ENCODE peak calls at places on chromosome 17, in seven cellular contexts. H, P, A, U, M, I and G are unnamed samples.

GRCh38 chr17:21129023-21129681 is 2.4 kb downstream of the DHRS7B start:
- DNase-seq in P (no peak), A (peak), M (no peak), I (no peak), U (no peak), H (peak), G (no peak)

GRCh38 chr17:4043862-4044261 is 79.6 kb upstream of the ATP2A3 start:
- DNase-seq in I (no peak), A (no peak), M (no peak), P (no peak), H (no peak), U (no peak), G (peak)

GRCh38 chr17:63859257-63859656 is 14.2 kb downstream of the CSH2 start:
- DNase-seq in P (no peak), M (no peak), I (no peak), A (no peak), U (no peak), H (no peak), G (no peak)

GRCh38 chr17:71099003-71099710 is 929.8 kb downstream of the KCNJ2 start:
- DNase-seq in M (no peak), H (no peak), I (no peak), U (no peak), P (no peak), A (no peak), G (no peak)

GRCh38 chr17:3993493-3994220 is 29.4 kb upstream of the ATP2A3 start:
- DNase-seq in A (no peak), M (no peak), I (no peak), P (no peak), H (no peak), U (no peak), G (peak)

GRCh38 chr17:65750678-65751077 is 189.2 kb upstream of the AXIN2 start:
- DNase-seq in U (no peak), M (peak), I (no peak), P (peak), H (peak), A (peak), G (peak)

GRCh38 chr17:10130733-10131132 is 67.7 kb downstream of the GAS7 start:
- DNase-seq in H (no peak), P (no peak), A (no peak), M (no peak), U (no peak), I (no peak), G (no peak)

GRCh38 chr17:33438136-33438535 is 145.0 kb upstream of the ASIC2 start:
- DNase-seq in A (no peak), H (no peak), I (no peak), P (no peak), U (no peak), M (no peak), G (no peak)

GRCh38 chr17:10151667-10152496 is 46.5 kb downstream of the GAS7 start:
- DNase-seq in H (no peak), P (no peak), I (no peak), A (no peak), U (no peak), M (no peak), G (no peak)

GRCh38 chr17:2692781-2693135 is 18.8 kb downstream of the CLUH start:
- DNase-seq in M (no peak), I (no peak), U (no peak), P (no peak), A (no peak), H (peak), G (no peak)

GRCh38 chr17:64180089-64180488 is 50.1 kb upstream of the ERN1 start:
- DNase-seq in U (no peak), H (no peak), M (no peak), A (no peak), I (no peak), P (no peak), G (no peak)

GRCh38 chr17:82411396-82412053 is 6.6 kb upstream of the HEXD start:
- DNase-seq in P (no peak), H (no peak), I (no peak), A (no peak), M (no peak), U (no peak), G (no peak)

GRCh38 chr17:979539-980405 is at the start of gene NXN:
- DNase-seq in M (no peak), H (peak), I (peak), A (peak), U (peak), P (no peak), G (no peak)

GRCh38 chr17:78780852-78781338 is 1.2 kb downstream of the CYTH1 start:
- DNase-seq in U (no peak), P (no peak), I (no peak), A (no peak), H (no peak), M (no peak), G (no peak)

GRCh38 chr17:78777886-78778285 is 4.2 kb downstream of the CYTH1 start:
- DNase-seq in I (no peak), A (no peak), U (no peak), H (no peak), M (no peak), P (no peak), G (no peak)

GRCh38 chr17:78781339-78782304 is at the start of gene CYTH1:
- DNase-seq in U (peak), A (no peak), H (peak), I (no peak), M (no peak), P (no peak), G (no peak)

GRCh38 chr17:78780335-78780734 is 1.7 kb downstream of the CYTH1 start:
- DNase-seq in U (no peak), M (no peak), P (no peak), A (no peak), H (no peak), I (no peak), G (no peak)

DNA sequence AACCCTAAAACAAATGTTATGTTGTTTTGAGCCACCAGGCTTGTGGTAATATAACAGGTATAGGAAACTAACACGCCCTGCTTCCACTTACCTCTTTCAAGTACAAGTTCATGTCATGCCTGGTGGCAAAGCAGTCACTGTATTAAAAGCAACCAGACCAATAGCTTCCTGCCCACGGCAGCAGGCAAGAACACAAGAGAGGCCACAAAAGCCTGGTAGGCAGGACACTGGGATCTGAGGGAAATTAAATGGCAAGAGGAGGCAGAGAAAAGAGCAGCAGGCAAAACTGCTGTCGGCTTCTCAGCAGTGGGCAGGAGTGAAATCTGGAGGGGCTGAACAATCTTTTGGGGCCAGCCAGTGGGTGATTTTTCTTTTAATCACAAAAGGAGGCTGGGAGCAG is 2.2 kb downstream of the CYTH1 start:
- DNase-seq in M (no peak), U (no peak), I (no peak), P (no peak), H (no peak), A (no peak), G (no peak)
- TF ChIP-seq SIN3A in M (no peak), U (no peak), I (no peak), P (no peak), H (no peak), A (no peak), G (no peak)

DNA sequence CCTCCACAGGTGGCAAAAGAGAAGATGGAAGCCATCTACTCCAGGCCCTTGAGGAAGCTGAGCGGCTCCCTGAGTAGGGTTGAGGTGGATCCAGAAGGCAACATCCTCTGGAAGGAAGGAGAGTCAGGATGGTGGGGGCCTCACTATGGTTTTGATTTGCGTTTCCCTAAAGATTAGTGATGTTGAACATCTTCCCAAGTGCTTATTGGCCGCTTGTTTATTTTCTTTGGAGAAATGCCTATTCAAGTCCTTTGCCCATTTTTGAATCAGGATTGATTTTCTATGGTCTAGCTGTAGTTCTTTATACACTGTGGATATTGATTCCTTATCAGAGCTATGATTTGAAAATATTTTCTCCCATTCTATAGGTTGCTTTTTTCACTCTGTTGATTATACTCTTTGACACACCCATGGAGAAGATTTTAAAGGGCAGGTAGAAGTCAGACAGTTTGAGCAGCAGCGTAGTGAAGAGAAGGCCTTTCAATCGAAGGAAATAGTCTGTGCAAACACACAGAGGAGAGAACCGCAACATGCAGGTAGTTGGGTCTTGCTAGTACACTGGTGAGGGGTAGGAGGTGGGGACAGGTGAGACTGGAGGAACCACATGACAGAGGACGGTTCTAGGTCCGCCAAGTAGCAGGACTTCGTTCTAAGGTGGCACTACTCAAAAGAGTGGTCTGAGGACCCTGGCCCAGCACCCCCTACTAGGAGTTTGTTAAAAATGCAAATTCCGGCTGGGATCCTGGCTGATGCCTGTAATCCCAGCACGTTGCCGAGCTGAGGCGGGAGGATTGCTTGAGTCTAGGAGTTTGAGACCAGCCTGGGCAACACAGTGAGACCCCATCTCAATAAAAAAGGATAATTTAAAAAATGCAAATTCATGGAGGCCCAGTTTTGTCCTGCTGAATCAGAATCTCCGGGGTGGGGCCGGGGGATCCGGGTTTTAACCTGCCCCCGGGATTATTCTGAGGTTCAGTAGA is 58.9 kb downstream of the WSB1 start:
- DNase-seq in H (no peak), M (no peak), U (no peak), A (no peak), P (no peak), I (no peak), G (no peak)
- TF ChIP-seq SIN3A in H (no peak), M (no peak), U (no peak), A (no peak), P (no peak), I (no peak), G (no peak)

GRCh38 chr17:74619077-74619673 is 4.4 kb downstream of the CD300E start:
- DNase-seq in A (no peak), U (no peak), I (no peak), H (no peak), P (no peak), M (no peak), G (no peak)
- TF ChIP-seq SIN3A in A (no peak), U (no peak), I (no peak), H (no peak), P (no peak), M (no peak), G (no peak)

GRCh38 chr17:56809106-56809819 is 24.5 kb downstream of the C17orf67 start:
- DNase-seq in I (no peak), M (no peak), P (no peak), A (no peak), H (no peak), U (no peak), G (no peak)
- TF ChIP-seq SIN3A in I (no peak), M (no peak), P (no peak), A (no peak), H (no peak), U (no peak), G (no peak)

DNA sequence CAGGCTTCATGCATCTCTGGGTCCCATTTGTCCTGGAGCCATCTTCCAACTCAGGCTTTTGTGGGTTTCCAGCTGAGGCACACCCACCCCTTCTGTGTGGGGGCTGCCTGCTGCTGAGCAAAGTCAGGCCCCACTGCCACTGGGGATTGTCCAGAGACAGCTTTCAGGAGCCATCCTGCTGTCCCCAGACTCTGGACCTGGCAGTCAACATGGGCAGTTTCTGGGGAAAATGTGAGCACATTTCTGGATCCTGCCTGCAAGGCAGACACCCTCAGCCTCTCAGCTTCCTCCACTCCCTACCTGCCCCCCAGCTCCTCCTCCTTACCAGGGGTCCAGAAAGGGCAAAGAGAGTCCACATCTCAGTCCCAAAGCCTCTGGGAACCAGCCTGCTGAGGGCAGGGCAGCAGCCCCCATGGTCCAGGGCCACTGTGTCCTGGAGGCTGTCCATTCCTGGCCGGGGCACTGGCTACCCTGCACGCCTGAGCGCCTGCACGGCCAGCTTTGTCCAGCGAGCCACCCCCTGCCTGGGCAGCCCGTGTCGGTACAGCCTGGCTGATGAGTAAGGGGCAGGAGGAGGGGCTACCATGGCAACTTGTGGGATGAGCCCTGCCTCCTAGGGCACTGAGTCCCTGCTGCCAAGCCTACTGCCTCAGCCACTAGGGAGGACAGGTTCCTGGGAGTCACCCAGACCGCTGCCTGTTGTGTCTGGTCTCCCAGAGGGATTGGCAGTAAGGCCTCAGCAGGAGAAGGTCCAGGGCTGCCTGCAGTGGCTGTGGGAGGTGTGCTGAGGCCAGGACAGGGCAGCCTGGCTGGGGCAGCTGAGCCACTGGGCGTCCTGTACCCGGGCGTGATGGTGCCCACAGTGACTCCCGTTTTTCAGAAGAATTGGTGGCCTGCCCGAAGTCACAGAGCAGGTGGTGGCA is at the start of gene SLC47A2:
- DNase-seq in U (peak), H (peak), A (no peak), P (no peak), I (no peak), M (no peak), G (no peak)
- TF ChIP-seq SIN3A in U (no peak), H (no peak), A (no peak), P (no peak), I (no peak), M (no peak), G (no peak)

DNA sequence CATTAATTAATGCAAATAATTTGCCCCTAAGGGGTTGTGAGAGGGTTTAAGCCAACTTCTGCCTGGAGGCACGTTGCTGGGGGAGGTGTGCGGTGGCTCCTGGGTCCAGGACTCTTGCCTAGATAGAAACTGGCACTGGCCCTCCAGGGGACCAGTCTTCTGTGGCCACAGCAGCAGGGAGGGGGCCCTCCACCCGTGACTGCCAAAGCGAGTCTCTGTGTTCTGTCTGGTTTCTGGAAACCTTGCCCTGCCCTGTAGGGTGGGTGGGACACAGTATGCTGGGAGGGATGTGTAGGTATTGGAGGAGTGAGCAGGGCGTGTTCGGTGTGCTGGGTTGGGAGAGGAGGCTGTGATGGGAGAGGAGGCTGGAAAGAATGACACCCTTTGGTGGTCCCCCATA is 78.8 kb downstream of the TBC1D16 start:
- DNase-seq in P (no peak), I (no peak), A (no peak), U (no peak), M (no peak), H (peak), G (no peak)
- TF ChIP-seq SIN3A in P (no peak), I (no peak), A (no peak), U (no peak), M (no peak), H (no peak), G (no peak)

GRCh38 chr17:36524428-36524876 is 10.2 kb downstream of the MYO19 start:
- DNase-seq in H (no peak), I (no peak), U (no peak), M (no peak), A (no peak), P (no peak), G (no peak)
- TF ChIP-seq SIN3A in H (no peak), I (no peak), U (no peak), M (no peak), A (no peak), P (no peak), G (no peak)

DNA sequence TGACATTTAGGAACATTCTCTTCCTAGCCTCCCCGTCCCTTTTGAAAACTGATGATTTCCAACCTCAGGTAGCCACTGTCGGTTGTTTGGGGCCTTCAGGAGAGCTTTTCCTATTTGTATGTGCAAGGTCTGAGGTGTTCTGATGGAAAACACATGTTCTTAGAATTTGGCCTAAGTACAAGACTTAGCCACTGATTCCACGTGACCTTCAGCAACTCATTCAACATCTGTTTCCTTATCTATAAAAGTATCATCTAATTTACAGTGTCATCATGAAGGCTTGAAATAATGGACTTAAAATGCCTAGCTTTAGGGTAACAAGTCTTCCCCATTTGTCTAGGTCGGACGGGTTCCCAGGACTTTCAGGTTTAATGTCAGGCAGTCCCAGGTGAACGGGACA is 259.3 kb downstream of the SOX9 start:
- DNase-seq in P (no peak), A (no peak), M (no peak), H (peak), U (no peak), I (no peak), G (no peak)
- TF ChIP-seq SIN3A in P (no peak), A (no peak), M (no peak), H (no peak), U (no peak), I (no peak), G (no peak)

GRCh38 chr17:17433260-17433659 is 43.5 kb upstream of the MED9 start:
- DNase-seq in A (peak), H (no peak), P (no peak), M (no peak), U (no peak), I (no peak), G (no peak)
- TF ChIP-seq SIN3A in A (no peak), H (no peak), P (no peak), M (no peak), U (no peak), I (no peak), G (no peak)

GRCh38 chr17:57911834-57912673 is 43.2 kb downstream of the CUEDC1 start:
- DNase-seq in A (peak), P (peak), H (no peak), I (no peak), M (no peak), U (no peak), G (no peak)
- TF ChIP-seq SIN3A in A (no peak), P (no peak), H (no peak), I (no peak), M (no peak), U (no peak), G (no peak)